ENCODE peak calls at places on chromosomes 3 and 15, in four cellular contexts. E is osteocyte, C is NCI-H2081, F is posterior cingulate gyrus. V is an unnamed sample.

GRCh38 chr15:27353837-27354236 is 382.9 kb downstream of the GABRG3 start:
- DNase-seq in F (no peak), C (no peak), E (no peak), V (no peak)

GRCh38 chr3:157785071-157785826 is 282.0 kb upstream of the VEPH1 start:
- DNase-seq in C (no peak), F (no peak), E (no peak), V (peak)

GRCh38 chr15:43293402-43293801 is 26.7 kb upstream of the TGM5 start:
- DNase-seq in E (no peak), F (no peak), C (no peak), V (peak)

GRCh38 chr3:182133752-182134151 is 422.0 kb downstream of the SOX2 start:
- DNase-seq in E (no peak), C (no peak), F (no peak), V (no peak)

GRCh38 chr15:58115692-58116091 is 22.5 kb upstream of the AQP9 start:
- DNase-seq in F (no peak), E (no peak), C (no peak), V (peak)

GRCh38 chr15:84402856-84403608 is 167.5 kb downstream of the GOLGA6L4 start:
- DNase-seq in F (peak), E (peak), C (no peak), V (no peak)

GRCh38 chr3:9226326-9226725 is 23.1 kb downstream of the SRGAP3 start:
- DNase-seq in C (no peak), E (no peak), F (no peak), V (no peak)

GRCh38 chr3:145767909-145768308 is 393.1 kb downstream of the PLOD2 start:
- DNase-seq in E (no peak), F (no peak), C (peak), V (peak)

GRCh38 chr3:153087595-153088566 is 74.1 kb upstream of the RAP2B start:
- DNase-seq in F (no peak), E (no peak), C (no peak), V (no peak)

GRCh38 chr15:51227967-51228783 is 110.2 kb downstream of the CYP19A1 start:
- DNase-seq in C (no peak), F (no peak), E (no peak), V (peak)

GRCh38 chr3:168424059-168424765 is 328.5 kb upstream of the GOLIM4 start:
- DNase-seq in E (no peak), F (no peak), C (no peak), V (no peak)

GRCh38 chr3:150286390-150287147 is 121.5 kb upstream of the TSC22D2 start:
- DNase-seq in E (no peak), F (no peak), C (peak), V (peak)

GRCh38 chr3:108662141-108662738 is 72.7 kb downstream of the DZIP3 start:
- DNase-seq in F (no peak), C (peak), E (no peak), V (peak)

GRCh38 chr3:78143000-78143399 is 1103.1 kb downstream of the ROBO2 start:
- DNase-seq in E (no peak), F (no peak), C (no peak), V (no peak)

GRCh38 chr3:46098319-46098761 is 71.1 kb upstream of the XCR1 start:
- DNase-seq in E (no peak), C (no peak), F (no peak), V (no peak)

GRCh38 chr3:32296251-32297204 is 58.0 kb downstream of the CMTM8 start:
- DNase-seq in E (no peak), F (no peak), C (peak), V (peak)

GRCh38 chr15:43070893-43071292 is 34.9 kb downstream of the UBR1 start:
- DNase-seq in F (no peak), E (no peak), C (no peak), V (no peak)

GRCh38 chr3:49625971-49626640 is 48.0 kb upstream of the APEH start:
- DNase-seq in E (no peak), C (no peak), F (peak), V (no peak)

GRCh38 chr3:23550402-23550801 is 255.4 kb upstream of the UBE2E1 start:
- DNase-seq in C (no peak), E (no peak), F (no peak), V (no peak)

GRCh38 chr3:195751584-195751983 is 30.8 kb downstream of the MUC20 start:
- DNase-seq in C (peak), E (no peak), F (no peak), V (no peak)

GRCh38 chr3:134369231-134369741 is 5.0 kb downstream of the AMOTL2 start:
- DNase-seq in E (no peak), F (no peak), C (no peak), V (no peak)

GRCh38 chr3:126558336-126559071 is at the start of gene C3orf22:
- DNase-seq in C (no peak), E (peak), F (peak), V (no peak)

GRCh38 chr3:143464850-143465249 is 345.3 kb downstream of the CHST2 start:
- DNase-seq in C (peak), F (peak), E (no peak), V (no peak)

GRCh38 chr15:40878785-40879184 is 4.8 kb upstream of the RHOV start:
- DNase-seq in C (no peak), E (no peak), F (peak), V (no peak)

GRCh38 chr15:64222573-64223361 is 59.9 kb upstream of the PPIB start:
- DNase-seq in E (no peak), C (no peak), F (no peak), V (no peak)

GRCh38 chr3:5197470-5198312 is 10.2 kb downstream of the EDEM1 start:
- DNase-seq in F (no peak), E (no peak), C (no peak), V (peak)

GRCh38 chr3:171054231-171054630 is 27.7 kb upstream of the SLC2A2 start:
- DNase-seq in E (no peak), C (no peak), F (no peak), V (no peak)

GRCh38 chr3:72593881-72594397 is 254.3 kb downstream of the SHQ1 start:
- DNase-seq in C (no peak), F (no peak), E (no peak), V (no peak)

GRCh38 chr3:77319711-77320110 is 279.8 kb downstream of the ROBO2 start:
- DNase-seq in E (no peak), C (no peak), F (no peak), V (peak)

GRCh38 chr3:45054196-45054857 is 28.2 kb downstream of the CLEC3B start:
- DNase-seq in E (no peak), F (no peak), C (no peak), V (no peak)

GRCh38 chr3:37980477-37981347 is 9.9 kb upstream of the VILL start:
- DNase-seq in E (peak), F (no peak), C (no peak), V (no peak)

GRCh38 chr3:38136272-38136806 is 588 bp downstream of the ACAA1 start:
- DNase-seq in E (no peak), F (no peak), C (no peak), V (peak)

GRCh38 chr15:32790352-32790999 is 72.7 kb downstream of the GREM1 start:
- DNase-seq in C (no peak), F (no peak), E (no peak), V (no peak)

GRCh38 chr3:171770689-171771620 is 39.3 kb downstream of the PLD1 start:
- DNase-seq in E (no peak), F (no peak), C (no peak), V (peak)

GRCh38 chr3:69738291-69738690 is 973 bp upstream of the MITF start:
- DNase-seq in F (no peak), C (no peak), E (no peak), V (no peak)

GRCh38 chr15:31476866-31477265 is 150.2 kb downstream of the KLF13 start:
- DNase-seq in F (no peak), C (no peak), E (peak), V (no peak)

GRCh38 chr15:69134841-69135240 is 25.6 kb upstream of the GLCE start:
- DNase-seq in C (no peak), E (no peak), F (no peak), V (no peak)

GRCh38 chr3:117557008-117557407 is 847.4 kb downstream of the TUSC7 start:
- DNase-seq in F (no peak), C (no peak), E (no peak), V (no peak)

GRCh38 chr15:35692256-35692867 is 146.4 kb upstream of the DPH6 start:
- DNase-seq in E (no peak), C (no peak), F (no peak), V (no peak)